ENCODE peak calls at places on chromosomes 12 and 14, in nine cellular contexts. One of them, this sample, is unnamed.

GRCh38 chr12:65800928-65801327 is 23.4 kb upstream of the HMGA2 start:
- DNase-seq in astrocyte of the spinal cord: peak
- DNase-seq in HFF-Myc: no peak
- DNase-seq in spleen: no peak
- DNase-seq in A549: no peak
- DNase-seq in ovary: no peak
- DNase-seq in H1: no peak
- DNase-seq in heart left ventricle: no peak
- DNase-seq in lower lobe of right lung: no peak
- DNase-seq in this sample: no peak

GRCh38 chr12:114690267-114691135 is 6.5 kb upstream of the TBX3 start:
- DNase-seq in A549: no peak
- DNase-seq in astrocyte of the spinal cord: no peak
- DNase-seq in ovary: no peak
- DNase-seq in lower lobe of right lung: no peak
- DNase-seq in HFF-Myc: no peak
- DNase-seq in H1: no peak
- DNase-seq in spleen: no peak
- DNase-seq in heart left ventricle: no peak
- DNase-seq in this sample: no peak

GRCh38 chr14:100865682-100866591 is 37.6 kb downstream of the RTL1 start:
- DNase-seq in H1: no peak
- DNase-seq in astrocyte of the spinal cord: no peak
- DNase-seq in HFF-Myc: no peak
- DNase-seq in lower lobe of right lung: peak
- DNase-seq in ovary: peak
- DNase-seq in spleen: peak
- DNase-seq in A549: no peak
- DNase-seq in heart left ventricle: no peak
- DNase-seq in this sample: no peak

GRCh38 chr14:41597647-41598046 is 9.0 kb upstream of the LRFN5 start:
- DNase-seq in astrocyte of the spinal cord: no peak
- DNase-seq in HFF-Myc: no peak
- DNase-seq in spleen: no peak
- DNase-seq in heart left ventricle: no peak
- DNase-seq in A549: no peak
- DNase-seq in H1: no peak
- DNase-seq in lower lobe of right lung: no peak
- DNase-seq in ovary: no peak
- DNase-seq in this sample: no peak

GRCh38 chr12:53551889-53552291 is 44.6 kb upstream of the NPFF start:
- DNase-seq in heart left ventricle: no peak
- DNase-seq in ovary: no peak
- DNase-seq in H1: no peak
- DNase-seq in spleen: no peak
- DNase-seq in astrocyte of the spinal cord: peak
- DNase-seq in lower lobe of right lung: no peak
- DNase-seq in A549: no peak
- DNase-seq in HFF-Myc: no peak
- DNase-seq in this sample: no peak

GRCh38 chr12:100382327-100382726 is 25.5 kb downstream of the SLC17A8 start:
- DNase-seq in lower lobe of right lung: no peak
- DNase-seq in astrocyte of the spinal cord: no peak
- DNase-seq in heart left ventricle: no peak
- DNase-seq in spleen: no peak
- DNase-seq in A549: no peak
- DNase-seq in ovary: no peak
- DNase-seq in HFF-Myc: no peak
- DNase-seq in H1: no peak
- DNase-seq in this sample: no peak

GRCh38 chr14:84071061-84071460 is 1458.9 kb upstream of the FLRT2 start:
- DNase-seq in HFF-Myc: no peak
- DNase-seq in H1: no peak
- DNase-seq in A549: no peak
- DNase-seq in astrocyte of the spinal cord: no peak
- DNase-seq in ovary: no peak
- DNase-seq in lower lobe of right lung: no peak
- DNase-seq in spleen: no peak
- DNase-seq in heart left ventricle: no peak
- DNase-seq in this sample: no peak

GRCh38 chr14:76490735-76491134 is 114.8 kb downstream of the ESRRB start:
- DNase-seq in HFF-Myc: no peak
- DNase-seq in A549: no peak
- DNase-seq in astrocyte of the spinal cord: no peak
- DNase-seq in H1: no peak
- DNase-seq in ovary: no peak
- DNase-seq in spleen: no peak
- DNase-seq in heart left ventricle: no peak
- DNase-seq in lower lobe of right lung: no peak
- DNase-seq in this sample: no peak

GRCh38 chr14:64209428-64210165 is 84.6 kb downstream of the ESR2 start:
- DNase-seq in HFF-Myc: no peak
- DNase-seq in ovary: peak
- DNase-seq in heart left ventricle: peak
- DNase-seq in astrocyte of the spinal cord: peak
- DNase-seq in spleen: peak
- DNase-seq in H1: no peak
- DNase-seq in lower lobe of right lung: peak
- DNase-seq in A549: no peak
- DNase-seq in this sample: no peak

GRCh38 chr12:28247806-28248205 is 57.5 kb downstream of the CCDC91 start:
- DNase-seq in spleen: peak
- DNase-seq in lower lobe of right lung: no peak
- DNase-seq in A549: no peak
- DNase-seq in heart left ventricle: no peak
- DNase-seq in ovary: no peak
- DNase-seq in HFF-Myc: no peak
- DNase-seq in H1: no peak
- DNase-seq in astrocyte of the spinal cord: no peak
- DNase-seq in this sample: no peak

GRCh38 chr14:23294734-23295561 is 7.7 kb downstream of the PPP1R3E start:
- DNase-seq in ovary: no peak
- DNase-seq in astrocyte of the spinal cord: peak
- DNase-seq in HFF-Myc: no peak
- DNase-seq in lower lobe of right lung: peak
- DNase-seq in spleen: no peak
- DNase-seq in A549: no peak
- DNase-seq in heart left ventricle: no peak
- DNase-seq in H1: no peak
- DNase-seq in this sample: peak

GRCh38 chr14:21867541-21867940 is 193.9 kb upstream of the OR4E1 start:
- DNase-seq in HFF-Myc: no peak
- DNase-seq in astrocyte of the spinal cord: peak
- DNase-seq in lower lobe of right lung: no peak
- DNase-seq in spleen: no peak
- DNase-seq in heart left ventricle: no peak
- DNase-seq in A549: no peak
- DNase-seq in H1: no peak
- DNase-seq in ovary: no peak
- DNase-seq in this sample: no peak

GRCh38 chr14:50342211-50343080 is 30.3 kb downstream of the DMAC2L start:
- DNase-seq in A549: peak
- DNase-seq in H1: no peak
- DNase-seq in heart left ventricle: peak
- DNase-seq in astrocyte of the spinal cord: peak
- DNase-seq in ovary: peak
- DNase-seq in lower lobe of right lung: peak
- DNase-seq in HFF-Myc: no peak
- DNase-seq in spleen: peak
- DNase-seq in this sample: peak

GRCh38 chr12:49359671-49360070 is 7.6 kb upstream of the SPATS2 start:
- DNase-seq in lower lobe of right lung: no peak
- DNase-seq in heart left ventricle: no peak
- DNase-seq in A549: no peak
- DNase-seq in H1: no peak
- DNase-seq in spleen: no peak
- DNase-seq in astrocyte of the spinal cord: no peak
- DNase-seq in HFF-Myc: no peak
- DNase-seq in ovary: no peak
- DNase-seq in this sample: no peak

GRCh38 chr12:111398530-111398929 is 7.2 kb upstream of the SH2B3 start:
- DNase-seq in heart left ventricle: no peak
- DNase-seq in A549: no peak
- DNase-seq in lower lobe of right lung: no peak
- DNase-seq in ovary: no peak
- DNase-seq in spleen: no peak
- DNase-seq in H1: no peak
- DNase-seq in astrocyte of the spinal cord: no peak
- DNase-seq in HFF-Myc: no peak
- DNase-seq in this sample: no peak

GRCh38 chr12:15044461-15044860 is 71.6 kb downstream of the PDE6H start:
- DNase-seq in lower lobe of right lung: no peak
- DNase-seq in ovary: no peak
- DNase-seq in heart left ventricle: no peak
- DNase-seq in astrocyte of the spinal cord: peak
- DNase-seq in H1: no peak
- DNase-seq in spleen: no peak
- DNase-seq in HFF-Myc: no peak
- DNase-seq in A549: no peak
- DNase-seq in this sample: no peak

GRCh38 chr12:94790822-94791221 is 140.5 kb upstream of the TMCC3 start:
- DNase-seq in H1: no peak
- DNase-seq in astrocyte of the spinal cord: no peak
- DNase-seq in lower lobe of right lung: no peak
- DNase-seq in HFF-Myc: no peak
- DNase-seq in A549: no peak
- DNase-seq in ovary: no peak
- DNase-seq in heart left ventricle: no peak
- DNase-seq in spleen: no peak
- DNase-seq in this sample: no peak

GRCh38 chr14:36428350-36428749 is 91.7 kb downstream of the NKX2-1 start:
- DNase-seq in ovary: no peak
- DNase-seq in heart left ventricle: no peak
- DNase-seq in H1: no peak
- DNase-seq in lower lobe of right lung: no peak
- DNase-seq in astrocyte of the spinal cord: no peak
- DNase-seq in A549: no peak
- DNase-seq in spleen: no peak
- DNase-seq in HFF-Myc: no peak
- DNase-seq in this sample: no peak

GRCh38 chr14:36426836-36427235 is 93.2 kb downstream of the NKX2-1 start:
- DNase-seq in A549: no peak
- DNase-seq in HFF-Myc: no peak
- DNase-seq in H1: no peak
- DNase-seq in spleen: no peak
- DNase-seq in astrocyte of the spinal cord: no peak
- DNase-seq in lower lobe of right lung: no peak
- DNase-seq in ovary: no peak
- DNase-seq in heart left ventricle: no peak
- DNase-seq in this sample: no peak

GRCh38 chr14:36424478-36425102 is 95.4 kb downstream of the NKX2-1 start:
- DNase-seq in ovary: no peak
- DNase-seq in H1: no peak
- DNase-seq in lower lobe of right lung: no peak
- DNase-seq in astrocyte of the spinal cord: no peak
- DNase-seq in HFF-Myc: no peak
- DNase-seq in heart left ventricle: no peak
- DNase-seq in A549: no peak
- DNase-seq in spleen: no peak
- DNase-seq in this sample: no peak

GRCh38 chr14:36423430-36423829 is 96.6 kb downstream of the NKX2-1 start:
- DNase-seq in HFF-Myc: no peak
- DNase-seq in lower lobe of right lung: no peak
- DNase-seq in ovary: no peak
- DNase-seq in astrocyte of the spinal cord: no peak
- DNase-seq in H1: no peak
- DNase-seq in A549: no peak
- DNase-seq in spleen: no peak
- DNase-seq in heart left ventricle: no peak
- DNase-seq in this sample: no peak

DNA sequence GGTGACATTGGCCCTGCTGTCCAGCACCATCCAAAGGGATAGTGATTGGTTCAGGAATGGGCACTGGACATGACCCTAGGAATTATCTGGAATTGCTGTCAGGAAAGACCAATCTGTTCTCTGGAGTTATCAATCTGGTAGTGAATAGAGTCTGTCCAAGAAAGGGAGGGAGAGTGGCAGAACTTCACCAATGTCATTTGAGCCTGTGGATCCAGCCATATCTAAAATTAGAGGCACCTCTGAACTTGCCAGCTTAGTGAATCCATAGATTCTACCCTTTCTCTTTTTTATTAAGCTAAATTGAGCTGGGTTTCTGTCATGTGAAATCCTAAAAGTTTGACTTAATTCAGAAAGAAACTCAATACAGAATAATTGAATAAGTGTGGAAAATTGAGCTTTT is 93.9 kb downstream of the NKX2-1 start:
- DNase-seq in lower lobe of right lung: no peak
- DNase-seq in spleen: no peak
- DNase-seq in H1: no peak
- DNase-seq in ovary: no peak
- DNase-seq in A549: no peak
- DNase-seq in astrocyte of the spinal cord: no peak
- DNase-seq in heart left ventricle: no peak
- DNase-seq in HFF-Myc: no peak
- DNase-seq in this sample: no peak
- TF ChIP-seq CTCF in lower lobe of right lung: no peak
- TF ChIP-seq CTCF in spleen: no peak
- TF ChIP-seq CTCF in H1: no peak
- TF ChIP-seq CTCF in ovary: no peak
- TF ChIP-seq CTCF in A549: no peak
- TF ChIP-seq CTCF in astrocyte of the spinal cord: no peak
- TF ChIP-seq CTCF in heart left ventricle: no peak
- TF ChIP-seq CTCF in HFF-Myc: no peak
- TF ChIP-seq CTCF in this sample: no peak

GRCh38 chr14:96281486-96281885 is 25.5 kb downstream of the BDKRB1 start:
- DNase-seq in spleen: no peak
- DNase-seq in heart left ventricle: no peak
- DNase-seq in ovary: no peak
- DNase-seq in lower lobe of right lung: no peak
- DNase-seq in H1: no peak
- DNase-seq in A549: no peak
- DNase-seq in HFF-Myc: no peak
- DNase-seq in astrocyte of the spinal cord: no peak
- DNase-seq in this sample: no peak
- TF ChIP-seq CTCF in spleen: no peak
- TF ChIP-seq CTCF in heart left ventricle: no peak
- TF ChIP-seq CTCF in ovary: no peak
- TF ChIP-seq CTCF in lower lobe of right lung: no peak
- TF ChIP-seq CTCF in H1: no peak
- TF ChIP-seq CTCF in A549: peak
- TF ChIP-seq CTCF in HFF-Myc: no peak
- TF ChIP-seq CTCF in astrocyte of the spinal cord: no peak
- TF ChIP-seq CTCF in this sample: no peak

GRCh38 chr14:30330452-30330851 is 228.5 kb upstream of the G2E3 start:
- DNase-seq in heart left ventricle: no peak
- DNase-seq in astrocyte of the spinal cord: no peak
- DNase-seq in HFF-Myc: no peak
- DNase-seq in H1: no peak
- DNase-seq in spleen: no peak
- DNase-seq in A549: no peak
- DNase-seq in lower lobe of right lung: no peak
- DNase-seq in ovary: no peak
- DNase-seq in this sample: no peak
- TF ChIP-seq CTCF in heart left ventricle: no peak
- TF ChIP-seq CTCF in astrocyte of the spinal cord: no peak
- TF ChIP-seq CTCF in HFF-Myc: peak
- TF ChIP-seq CTCF in H1: peak
- TF ChIP-seq CTCF in spleen: no peak
- TF ChIP-seq CTCF in A549: no peak
- TF ChIP-seq CTCF in lower lobe of right lung: peak
- TF ChIP-seq CTCF in ovary: no peak
- TF ChIP-seq CTCF in this sample: peak

GRCh38 chr12:27233814-27234213 is 10.3 kb upstream of the STK38L start:
- DNase-seq in spleen: no peak
- DNase-seq in astrocyte of the spinal cord: no peak
- DNase-seq in heart left ventricle: no peak
- DNase-seq in ovary: no peak
- DNase-seq in A549: no peak
- DNase-seq in lower lobe of right lung: no peak
- DNase-seq in H1: no peak
- DNase-seq in HFF-Myc: no peak
- DNase-seq in this sample: no peak
- TF ChIP-seq CTCF in spleen: no peak
- TF ChIP-seq CTCF in astrocyte of the spinal cord: no peak
- TF ChIP-seq CTCF in heart left ventricle: no peak
- TF ChIP-seq CTCF in ovary: no peak
- TF ChIP-seq CTCF in A549: no peak
- TF ChIP-seq CTCF in lower lobe of right lung: no peak
- TF ChIP-seq CTCF in H1: peak
- TF ChIP-seq CTCF in HFF-Myc: no peak
- TF ChIP-seq CTCF in this sample: no peak

This sample was measured in activated CD8-positive, alpha-beta T cell treated with anti-CD3 and anti-CD28 coated beads for 36 hours.